ENCODE peak calls at places on chromosomes 1 and 21, in eight cellular contexts. One of them, this sample, is unnamed.

GRCh38 chr21:46600305-46600704 is 4.6 kb downstream of the S100B start:
- DNase-seq in nucleus accumbens: no peak
- DNase-seq in heart right ventricle: no peak
- DNase-seq in brain pericyte: no peak
- DNase-seq in ELR: no peak
- DNase-seq in endodermal cell: no peak
- DNase-seq in NCI-H748 treated with DMSO at 0.1 percent for 48 hours: no peak
- DNase-seq in H4: no peak
- DNase-seq in this sample: no peak

GRCh38 chr21:36854391-36854790 is 112.1 kb downstream of the HLCS start:
- DNase-seq in nucleus accumbens: peak; percentile 5
- DNase-seq in heart right ventricle: peak; percentile 41
- DNase-seq in brain pericyte: no peak
- DNase-seq in ELR: peak; percentile 63
- DNase-seq in endodermal cell: peak; percentile 84
- DNase-seq in NCI-H748 treated with DMSO at 0.1 percent for 48 hours: peak; percentile 46
- DNase-seq in H4: no peak
- DNase-seq in this sample: peak; percentile 48

GRCh38 chr1:5648410-5649165 is 343.6 kb downstream of the NPHP4 start:
- DNase-seq in nucleus accumbens: no peak
- DNase-seq in heart right ventricle: no peak
- DNase-seq in brain pericyte: no peak
- DNase-seq in ELR: no peak
- DNase-seq in endodermal cell: peak; percentile 44
- DNase-seq in NCI-H748 treated with DMSO at 0.1 percent for 48 hours: no peak
- DNase-seq in H4: no peak
- DNase-seq in this sample: no peak

GRCh38 chr1:198678901-198679329 is 40.1 kb downstream of the PTPRC start:
- DNase-seq in nucleus accumbens: no peak
- DNase-seq in heart right ventricle: no peak
- DNase-seq in brain pericyte: no peak
- DNase-seq in ELR: no peak
- DNase-seq in endodermal cell: no peak
- DNase-seq in NCI-H748 treated with DMSO at 0.1 percent for 48 hours: no peak
- DNase-seq in H4: no peak
- DNase-seq in this sample: no peak

GRCh38 chr1:200888349-200888838 is 6.3 kb upstream of the INAVA start:
- DNase-seq in nucleus accumbens: no peak
- DNase-seq in heart right ventricle: no peak
- DNase-seq in brain pericyte: no peak
- DNase-seq in ELR: peak; percentile 83
- DNase-seq in endodermal cell: peak; percentile 68
- DNase-seq in NCI-H748 treated with DMSO at 0.1 percent for 48 hours: no peak
- DNase-seq in H4: no peak
- DNase-seq in this sample: peak; percentile 69

GRCh38 chr21:27570306-27570868 is 603.5 kb upstream of the ADAMTS5 start:
- DNase-seq in nucleus accumbens: no peak
- DNase-seq in heart right ventricle: peak; percentile 69
- DNase-seq in brain pericyte: peak; percentile 73
- DNase-seq in ELR: peak; percentile 93
- DNase-seq in endodermal cell: no peak
- DNase-seq in NCI-H748 treated with DMSO at 0.1 percent for 48 hours: no peak
- DNase-seq in H4: peak; percentile 20
- DNase-seq in this sample: peak; percentile 20

GRCh38 chr1:2099871-2100774 is 49.9 kb downstream of the PRKCZ start:
- DNase-seq in nucleus accumbens: no peak
- DNase-seq in heart right ventricle: no peak
- DNase-seq in brain pericyte: no peak
- DNase-seq in ELR: no peak
- DNase-seq in endodermal cell: no peak
- DNase-seq in NCI-H748 treated with DMSO at 0.1 percent for 48 hours: no peak
- DNase-seq in H4: no peak
- DNase-seq in this sample: no peak

GRCh38 chr1:153617677-153618076 is 1.6 kb upstream of the S100A14 start:
- DNase-seq in nucleus accumbens: peak; percentile 19
- DNase-seq in heart right ventricle: peak; percentile 77
- DNase-seq in brain pericyte: no peak
- DNase-seq in ELR: peak; percentile 89
- DNase-seq in endodermal cell: peak; percentile 88
- DNase-seq in NCI-H748 treated with DMSO at 0.1 percent for 48 hours: peak; percentile 39
- DNase-seq in H4: no peak
- DNase-seq in this sample: no peak

GRCh38 chr1:80392529-80392928 is 1386.0 kb upstream of the ADGRL4 start:
- DNase-seq in nucleus accumbens: no peak
- DNase-seq in heart right ventricle: no peak
- DNase-seq in brain pericyte: no peak
- DNase-seq in ELR: peak; percentile 12
- DNase-seq in endodermal cell: no peak
- DNase-seq in NCI-H748 treated with DMSO at 0.1 percent for 48 hours: no peak
- DNase-seq in H4: no peak
- DNase-seq in this sample: no peak

GRCh38 chr1:53769780-53770179 is 30.8 kb upstream of the GLIS1 start:
- DNase-seq in nucleus accumbens: no peak
- DNase-seq in heart right ventricle: no peak
- DNase-seq in brain pericyte: no peak
- DNase-seq in ELR: no peak
- DNase-seq in endodermal cell: no peak
- DNase-seq in NCI-H748 treated with DMSO at 0.1 percent for 48 hours: no peak
- DNase-seq in H4: no peak
- DNase-seq in this sample: no peak

GRCh38 chr1:183281039-183281438 is 95.0 kb downstream of the LAMC2 start:
- DNase-seq in nucleus accumbens: no peak
- DNase-seq in heart right ventricle: no peak
- DNase-seq in brain pericyte: no peak
- DNase-seq in ELR: peak; percentile 73
- DNase-seq in endodermal cell: no peak
- DNase-seq in NCI-H748 treated with DMSO at 0.1 percent for 48 hours: no peak
- DNase-seq in H4: peak; percentile 58
- DNase-seq in this sample: no peak

GRCh38 chr21:40795313-40795712 is 51.6 kb downstream of the DSCAM start:
- DNase-seq in nucleus accumbens: no peak
- DNase-seq in heart right ventricle: no peak
- DNase-seq in brain pericyte: no peak
- DNase-seq in ELR: no peak
- DNase-seq in endodermal cell: no peak
- DNase-seq in NCI-H748 treated with DMSO at 0.1 percent for 48 hours: no peak
- DNase-seq in H4: no peak
- DNase-seq in this sample: no peak

GRCh38 chr1:162913345-162913744 is 52.4 kb upstream of the CCDC190 start:
- DNase-seq in nucleus accumbens: no peak
- DNase-seq in heart right ventricle: no peak
- DNase-seq in brain pericyte: no peak
- DNase-seq in ELR: no peak
- DNase-seq in endodermal cell: no peak
- DNase-seq in NCI-H748 treated with DMSO at 0.1 percent for 48 hours: no peak
- DNase-seq in H4: no peak
- DNase-seq in this sample: no peak

GRCh38 chr1:14947421-14947820 is 206.1 kb upstream of the TMEM51 start:
- DNase-seq in nucleus accumbens: no peak
- DNase-seq in heart right ventricle: no peak
- DNase-seq in brain pericyte: no peak
- DNase-seq in ELR: no peak
- DNase-seq in endodermal cell: no peak
- DNase-seq in NCI-H748 treated with DMSO at 0.1 percent for 48 hours: no peak
- DNase-seq in H4: no peak
- DNase-seq in this sample: no peak

GRCh38 chr1:236204043-236204442 is 61.7 kb downstream of the GPR137B start:
- DNase-seq in nucleus accumbens: no peak
- DNase-seq in heart right ventricle: no peak
- DNase-seq in brain pericyte: no peak
- DNase-seq in ELR: peak; percentile 64
- DNase-seq in endodermal cell: no peak
- DNase-seq in NCI-H748 treated with DMSO at 0.1 percent for 48 hours: no peak
- DNase-seq in H4: no peak
- DNase-seq in this sample: no peak

GRCh38 chr1:5781079-5781478 is 211.1 kb downstream of the NPHP4 start:
- DNase-seq in nucleus accumbens: no peak
- DNase-seq in heart right ventricle: no peak
- DNase-seq in brain pericyte: no peak
- DNase-seq in ELR: no peak
- DNase-seq in endodermal cell: no peak
- DNase-seq in NCI-H748 treated with DMSO at 0.1 percent for 48 hours: no peak
- DNase-seq in H4: no peak
- DNase-seq in this sample: no peak

GRCh38 chr1:43143441-43143888 is 28.6 kb downstream of the EBNA1BP2 start:
- DNase-seq in nucleus accumbens: no peak
- DNase-seq in heart right ventricle: no peak
- DNase-seq in brain pericyte: no peak
- DNase-seq in ELR: peak; percentile 53
- DNase-seq in endodermal cell: peak; percentile 87
- DNase-seq in NCI-H748 treated with DMSO at 0.1 percent for 48 hours: no peak
- DNase-seq in H4: peak; percentile 28
- DNase-seq in this sample: peak; percentile 13

GRCh38 chr1:7810395-7810794 is 26.3 kb downstream of the PER3 start:
- DNase-seq in nucleus accumbens: no peak
- DNase-seq in heart right ventricle: no peak
- DNase-seq in brain pericyte: peak; percentile 22
- DNase-seq in ELR: peak; percentile 94
- DNase-seq in endodermal cell: no peak
- DNase-seq in NCI-H748 treated with DMSO at 0.1 percent for 48 hours: no peak
- DNase-seq in H4: peak; percentile 37
- DNase-seq in this sample: peak; percentile 41

GRCh38 chr1:242770366-242770765 is 245.9 kb upstream of the PLD5 start:
- DNase-seq in nucleus accumbens: no peak
- DNase-seq in heart right ventricle: no peak
- DNase-seq in brain pericyte: no peak
- DNase-seq in ELR: no peak
- DNase-seq in endodermal cell: no peak
- DNase-seq in NCI-H748 treated with DMSO at 0.1 percent for 48 hours: no peak
- DNase-seq in H4: no peak
- DNase-seq in this sample: no peak